ENCODE peak calls at places on chromosome 16, in five cellular contexts. One of them, this sample, is unnamed. For H3K4me1, the result is how much of the 10 kb centered on the place peaks cover.

GRCh38 chr16:68512183-68512582 is 26.9 kb upstream of the ZFP90 start:
- DNase-seq in fibroblast of lung: no peak
- DNase-seq in GM12878: no peak
- DNase-seq in left ventricle myocardium inferior: no peak
- DNase-seq in esophagus muscularis mucosa: no peak
- DNase-seq in this sample: no peak

GRCh38 chr16:78523212-78523995 is 423.9 kb downstream of the WWOX start:
- DNase-seq in esophagus muscularis mucosa: no peak
- DNase-seq in GM12878: no peak
- DNase-seq in left ventricle myocardium inferior: no peak
- DNase-seq in fibroblast of lung: no peak
- DNase-seq in this sample: no peak

GRCh38 chr16:2429771-2430663 is 770 bp downstream of the CCNF start:
- DNase-seq in GM12878: no peak
- DNase-seq in esophagus muscularis mucosa: no peak
- DNase-seq in left ventricle myocardium inferior: no peak
- DNase-seq in fibroblast of lung: peak
- DNase-seq in this sample: no peak

GRCh38 chr16:88376053-88376834 is 6.5 kb upstream of the ZNF469 start:
- DNase-seq in fibroblast of lung: peak
- DNase-seq in GM12878: no peak
- DNase-seq in left ventricle myocardium inferior: peak
- DNase-seq in esophagus muscularis mucosa: no peak
- DNase-seq in this sample: no peak

GRCh38 chr16:1960665-1961630 is 1.6 kb downstream of the NDUFB10 start:
- DNase-seq in GM12878: no peak
- DNase-seq in fibroblast of lung: peak
- DNase-seq in left ventricle myocardium inferior: no peak
- DNase-seq in esophagus muscularis mucosa: no peak
- DNase-seq in this sample: no peak

GRCh38 chr16:59758848-59759247 is 1024.7 kb upstream of the GOT2 start:
- DNase-seq in fibroblast of lung: peak
- DNase-seq in left ventricle myocardium inferior: no peak
- DNase-seq in GM12878: no peak
- DNase-seq in esophagus muscularis mucosa: no peak
- DNase-seq in this sample: no peak

GRCh38 chr16:78364501-78364900 is 265.0 kb downstream of the WWOX start:
- DNase-seq in esophagus muscularis mucosa: no peak
- DNase-seq in fibroblast of lung: no peak
- DNase-seq in left ventricle myocardium inferior: no peak
- DNase-seq in GM12878: no peak
- DNase-seq in this sample: no peak

GRCh38 chr16:81012974-81013373 is 6.0 kb downstream of the CENPN start:
- DNase-seq in fibroblast of lung: no peak
- DNase-seq in esophagus muscularis mucosa: no peak
- DNase-seq in GM12878: no peak
- DNase-seq in left ventricle myocardium inferior: no peak
- DNase-seq in this sample: no peak

GRCh38 chr16:58337090-58337444 is 42.2 kb upstream of the PRSS54 start:
- DNase-seq in left ventricle myocardium inferior: no peak
- DNase-seq in fibroblast of lung: no peak
- DNase-seq in GM12878: no peak
- DNase-seq in esophagus muscularis mucosa: no peak
- DNase-seq in this sample: no peak

GRCh38 chr16:73768786-73769203 is 527.8 kb upstream of the PSMD7 start:
- DNase-seq in GM12878: no peak
- DNase-seq in fibroblast of lung: no peak
- DNase-seq in esophagus muscularis mucosa: no peak
- DNase-seq in left ventricle myocardium inferior: no peak
- DNase-seq in this sample: no peak

GRCh38 chr16:57151369-57151768 is 34.5 kb downstream of the PSME3IP1 start:
- DNase-seq in GM12878: no peak
- DNase-seq in esophagus muscularis mucosa: peak
- DNase-seq in fibroblast of lung: no peak
- DNase-seq in left ventricle myocardium inferior: no peak
- DNase-seq in this sample: no peak

GRCh38 chr16:2720719-2721633 is 952 bp upstream of the PRSS27 start:
- DNase-seq in fibroblast of lung: peak
- DNase-seq in left ventricle myocardium inferior: peak
- DNase-seq in esophagus muscularis mucosa: peak
- DNase-seq in GM12878: peak
- DNase-seq in this sample: peak

GRCh38 chr16:55328611-55329569 is 4.9 kb downstream of the IRX6 start:
- DNase-seq in esophagus muscularis mucosa: no peak
- DNase-seq in fibroblast of lung: no peak
- DNase-seq in GM12878: no peak
- DNase-seq in left ventricle myocardium inferior: no peak
- DNase-seq in this sample: no peak

GRCh38 chr16:57720142-57720575 is 15.4 kb upstream of the KATNB1 start:
- DNase-seq in fibroblast of lung: peak
- DNase-seq in left ventricle myocardium inferior: no peak
- DNase-seq in esophagus muscularis mucosa: no peak
- DNase-seq in GM12878: no peak
- DNase-seq in this sample: no peak

GRCh38 chr16:89593841-89594240 is 18.3 kb downstream of the CPNE7 start:
- DNase-seq in fibroblast of lung: no peak
- DNase-seq in left ventricle myocardium inferior: no peak
- DNase-seq in GM12878: no peak
- DNase-seq in esophagus muscularis mucosa: no peak
- DNase-seq in this sample: no peak
- H3K4me1 ChIP-seq in fibroblast of lung: under half
- H3K4me1 ChIP-seq in left ventricle myocardium inferior: under half
- H3K4me1 ChIP-seq in GM12878: under half
- H3K4me1 ChIP-seq in esophagus muscularis mucosa: under half
- H3K4me1 ChIP-seq in this sample: under half

GRCh38 chr16:87369117-87369775 is 14.3 kb downstream of the FBXO31 start:
- DNase-seq in GM12878: no peak
- DNase-seq in left ventricle myocardium inferior: no peak
- DNase-seq in esophagus muscularis mucosa: no peak
- DNase-seq in fibroblast of lung: no peak
- DNase-seq in this sample: no peak
- H3K4me1 ChIP-seq in GM12878: under half
- H3K4me1 ChIP-seq in left ventricle myocardium inferior: half or more
- H3K4me1 ChIP-seq in esophagus muscularis mucosa: half or more
- H3K4me1 ChIP-seq in fibroblast of lung: under half
- H3K4me1 ChIP-seq in this sample: half or more

GRCh38 chr16:85141491-85142128 is 29.3 kb upstream of the CIBAR2 start:
- DNase-seq in esophagus muscularis mucosa: no peak
- DNase-seq in GM12878: no peak
- DNase-seq in left ventricle myocardium inferior: no peak
- DNase-seq in fibroblast of lung: no peak
- DNase-seq in this sample: no peak

GRCh38 chr16:85139888-85140339 is 27.6 kb upstream of the CIBAR2 start:
- DNase-seq in esophagus muscularis mucosa: no peak
- DNase-seq in fibroblast of lung: no peak
- DNase-seq in left ventricle myocardium inferior: no peak
- DNase-seq in GM12878: no peak
- DNase-seq in this sample: no peak

GRCh38 chr16:85142129-85142513 is 29.8 kb upstream of the CIBAR2 start:
- DNase-seq in GM12878: no peak
- DNase-seq in fibroblast of lung: no peak
- DNase-seq in esophagus muscularis mucosa: no peak
- DNase-seq in left ventricle myocardium inferior: no peak
- DNase-seq in this sample: no peak

GRCh38 chr16:85138825-85139627 is 26.8 kb upstream of the CIBAR2 start:
- DNase-seq in fibroblast of lung: no peak
- DNase-seq in left ventricle myocardium inferior: no peak
- DNase-seq in GM12878: no peak
- DNase-seq in esophagus muscularis mucosa: no peak
- DNase-seq in this sample: no peak

DNA sequence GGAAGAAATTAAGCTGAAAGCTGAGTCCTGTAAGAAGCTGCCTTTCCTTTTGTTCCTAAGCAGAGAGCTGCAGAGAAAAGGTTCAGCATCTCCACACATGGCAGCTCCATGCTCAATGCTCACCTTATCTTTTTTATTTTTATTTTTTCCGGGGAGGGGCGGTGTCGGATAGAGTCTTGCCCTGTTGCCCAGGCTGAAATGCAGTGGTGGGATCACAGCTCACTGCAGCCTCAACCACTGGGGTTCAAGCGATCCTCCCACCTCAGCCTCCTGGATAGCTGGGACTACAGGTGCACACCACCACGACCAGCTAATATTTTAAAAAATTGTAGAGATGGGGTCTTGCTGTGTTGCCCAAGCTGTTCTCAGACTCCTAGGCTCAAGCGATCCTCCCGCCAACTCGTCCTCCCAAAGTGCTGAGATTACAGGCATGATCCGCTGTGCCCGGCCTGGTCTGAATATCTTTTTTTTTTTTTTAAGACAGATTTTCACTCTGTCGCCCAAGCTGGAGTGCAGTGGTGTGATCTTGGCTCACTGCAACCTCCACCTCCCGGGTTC is 28.3 kb upstream of the CIBAR2 start:
- DNase-seq in left ventricle myocardium inferior: no peak
- DNase-seq in GM12878: no peak
- DNase-seq in fibroblast of lung: no peak
- DNase-seq in esophagus muscularis mucosa: no peak
- DNase-seq in this sample: no peak
- H3K4me1 ChIP-seq in left ventricle myocardium inferior: half or more
- H3K4me1 ChIP-seq in GM12878: under half
- H3K4me1 ChIP-seq in fibroblast of lung: under half
- H3K4me1 ChIP-seq in esophagus muscularis mucosa: under half
- H3K4me1 ChIP-seq in this sample: under half

GRCh38 chr16:15950869-15951268 is 1.5 kb downstream of the ABCC1 start:
- DNase-seq in left ventricle myocardium inferior: no peak
- DNase-seq in esophagus muscularis mucosa: no peak
- DNase-seq in fibroblast of lung: no peak
- DNase-seq in GM12878: no peak
- DNase-seq in this sample: no peak
- H3K4me1 ChIP-seq in left ventricle myocardium inferior: under half
- H3K4me1 ChIP-seq in esophagus muscularis mucosa: half or more
- H3K4me1 ChIP-seq in fibroblast of lung: under half
- H3K4me1 ChIP-seq in GM12878: under half
- H3K4me1 ChIP-seq in this sample: under half